ENCODE peak calls at places on chromosomes 12 and 14, in six cellular contexts. X is IMR-90, S is neuronal stem cell, V is H9, R is H1, M is mesenchymal stem cell. K is an unnamed sample.
A peak's percentile ranks its signal among the peaks of the same experiment; 100 is the strongest.

GRCh38 chr12:13597837-13598236 is 383.6 kb downstream of the GRIN2B start:
- DNase-seq in S (no peak), X (no peak), R (no peak), M (no peak), V (no peak), K (no peak)

GRCh38 chr12:40098406-40099145 is 7.3 kb downstream of the SLC2A13 start:
- DNase-seq in V (no peak), R (no peak), M (no peak), X (no peak), S (no peak), K (no peak)

GRCh38 chr12:93894391-93895095 is 217.4 kb downstream of the CRADD start:
- DNase-seq in V (no peak), M (no peak), X (peak; percentile 52), R (peak; percentile 37), S (no peak), K (no peak)

GRCh38 chr12:132597333-132598283 is 12.8 kb downstream of the LRCOL1 start:
- DNase-seq in R (peak; percentile 62), S (peak; percentile 50), M (peak; percentile 68), V (no peak), X (peak; percentile 23), K (no peak)

GRCh38 chr12:80598004-80598606 is 109.3 kb upstream of the MYF6 start:
- DNase-seq in M (peak; percentile 39), S (no peak), R (no peak), X (peak; percentile 83), V (no peak), K (peak; percentile 38)

GRCh38 chr12:88247241-88247643 is 105.1 kb downstream of the TMTC3 start:
- DNase-seq in S (no peak), X (peak; percentile 84), R (no peak), M (peak; percentile 42), V (no peak), K (peak; percentile 22)

GRCh38 chr14:100698066-100698465 is 28.6 kb upstream of the DLK1 start:
- DNase-seq in X (no peak), M (no peak), V (no peak), R (no peak), S (no peak), K (no peak)

GRCh38 chr12:32444895-32445294 is 45.5 kb downstream of the FGD4 start:
- DNase-seq in M (peak; percentile 68), S (no peak), V (no peak), R (no peak), X (peak; percentile 77), K (peak; percentile 72)

GRCh38 chr14:100129161-100129589 is 30.3 kb downstream of the DEGS2 start:
- DNase-seq in S (no peak), V (no peak), X (peak; percentile 55), R (no peak), M (no peak), K (no peak)

GRCh38 chr14:30921788-30922187 is 47.4 kb downstream of the COCH start:
- DNase-seq in V (no peak), S (no peak), M (no peak), R (no peak), X (no peak), K (no peak)

GRCh38 chr12:29403991-29404390 is 23.0 kb upstream of the ERGIC2 start:
- DNase-seq in S (no peak), V (no peak), M (no peak), R (no peak), X (no peak), K (no peak)

GRCh38 chr12:92290881-92291280 is 145.2 kb upstream of the BTG1 start:
- DNase-seq in V (no peak), R (no peak), X (peak; percentile 64), S (no peak), M (peak; percentile 54), K (no peak)

GRCh38 chr12:102031852-102032251 is 29.9 kb downstream of the WASHC3 start:
- DNase-seq in S (no peak), R (no peak), X (no peak), V (no peak), M (no peak), K (no peak)

GRCh38 chr14:102907980-102908730 is 14.3 kb upstream of the AMN start:
- DNase-seq in S (no peak), R (no peak), X (no peak), M (no peak), V (no peak), K (no peak)

GRCh38 chr14:77761205-77761931 is 412 bp upstream of the SNW1 start:
- DNase-seq in M (peak; percentile 53), X (peak; percentile 36), R (no peak), S (no peak), V (peak; percentile 64), K (peak; percentile 99)

GRCh38 chr14:95533391-95533821 is 1.4 kb upstream of the GLRX5 start:
- DNase-seq in S (no peak), R (no peak), X (peak; percentile 65), M (peak; percentile 86), V (no peak), K (peak; percentile 61)

GRCh38 chr14:49052516-49052915 is 533.7 kb downstream of the RPS29 start:
- DNase-seq in M (peak; percentile 43), V (no peak), S (no peak), X (peak; percentile 80), R (no peak), K (no peak)

GRCh38 chr12:10170199-10170598 is 1.7 kb downstream of the OLR1 start:
- DNase-seq in M (peak; percentile 64), X (no peak), S (no peak), V (no peak), R (no peak), K (peak; percentile 68)

GRCh38 chr14:80055912-80056801 is 155.1 kb downstream of the DIO2 start:
- DNase-seq in V (peak; percentile 62), X (peak; percentile 78), M (peak; percentile 63), S (peak; percentile 44), R (peak; percentile 58), K (peak; percentile 51)

GRCh38 chr14:65290830-65291229 is 121.7 kb upstream of the FUT8 start:
- DNase-seq in R (no peak), M (peak; percentile 77), X (peak; percentile 85), V (no peak), S (no peak), K (no peak)

GRCh38 chr14:70188292-70188607 is 501 bp downstream of the SLC8A3 start:
- DNase-seq in X (no peak), V (no peak), M (no peak), R (peak; percentile 70), S (no peak), K (no peak)

GRCh38 chr12:1595026-1595561 is 713 bp upstream of the FBXL14 start:
- DNase-seq in X (no peak), M (peak; percentile 41), V (no peak), S (no peak), R (no peak), K (peak; percentile 36)

GRCh38 chr12:1593232-1594044 is 943 bp downstream of the FBXL14 start:
- DNase-seq in V (peak; percentile 75), M (peak; percentile 47), R (peak; percentile 75), S (no peak), X (no peak), K (peak; percentile 51)

GRCh38 chr12:1592444-1593231 is 1.7 kb downstream of the FBXL14 start:
- DNase-seq in V (peak; percentile 62), M (peak; percentile 80), R (peak; percentile 72), S (peak; percentile 59), X (peak; percentile 84), K (no peak)

GRCh38 chr12:1594295-1595025 is at the start of gene FBXL14:
- DNase-seq in R (peak; percentile 92), S (peak; percentile 89), X (peak; percentile 79), M (peak; percentile 90), V (peak; percentile 95), K (peak; percentile 90)

DNA sequence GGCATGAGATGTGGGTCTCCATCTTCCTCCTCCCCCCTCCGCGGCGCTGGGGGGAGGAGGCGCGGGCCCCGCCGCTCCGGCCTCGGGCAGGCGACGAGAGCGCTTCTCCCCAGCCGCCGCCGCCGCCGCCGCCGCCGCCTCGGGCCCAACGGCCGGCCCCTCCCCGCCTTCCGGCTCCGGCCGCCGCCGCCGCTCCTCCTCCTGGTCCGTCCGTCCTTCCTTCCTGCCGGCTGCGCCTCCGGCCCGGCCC is 411 bp downstream of the FBXL14 start:
- DNase-seq in S (no peak), R (no peak), X (no peak), M (peak; percentile 66), V (peak; percentile 65), K (peak; percentile 16)
- H2AFZ ChIP-seq in S (peak overlapping the region; percentile 96), R (no peak overlapping the region), X (peak overlapping the region; percentile 84), M (peak overlapping the region; percentile 68), V (no peak overlapping the region), K (peak overlapping the region; percentile 64)

GRCh38 chr12:111964935-111965334 is 48.0 kb downstream of the TMEM116 start:
- DNase-seq in V (no peak), X (no peak), R (no peak), M (no peak), S (no peak), K (no peak)
- H3K14ac ChIP-seq in V (no peak overlapping the region), X (no peak overlapping the region), R (no peak overlapping the region), M (no peak overlapping the region), S (no peak overlapping the region), K (no peak overlapping the region)

GRCh38 chr12:96108321-96108720 is 72.9 kb upstream of the LTA4H start:
- DNase-seq in M (no peak), V (peak; percentile 47), R (no peak), S (no peak), X (no peak), K (no peak)

GRCh38 chr12:96106137-96106536 is 70.8 kb upstream of the LTA4H start:
- DNase-seq in V (no peak), M (no peak), S (no peak), R (no peak), X (no peak), K (no peak)

GRCh38 chr12:96103067-96103650 is 67.8 kb upstream of the LTA4H start:
- DNase-seq in M (no peak), V (no peak), R (no peak), X (no peak), S (no peak), K (no peak)

GRCh38 chr12:96104566-96104965 is 69.2 kb upstream of the LTA4H start:
- DNase-seq in V (no peak), S (no peak), R (no peak), M (no peak), X (no peak), K (no peak)

DNA sequence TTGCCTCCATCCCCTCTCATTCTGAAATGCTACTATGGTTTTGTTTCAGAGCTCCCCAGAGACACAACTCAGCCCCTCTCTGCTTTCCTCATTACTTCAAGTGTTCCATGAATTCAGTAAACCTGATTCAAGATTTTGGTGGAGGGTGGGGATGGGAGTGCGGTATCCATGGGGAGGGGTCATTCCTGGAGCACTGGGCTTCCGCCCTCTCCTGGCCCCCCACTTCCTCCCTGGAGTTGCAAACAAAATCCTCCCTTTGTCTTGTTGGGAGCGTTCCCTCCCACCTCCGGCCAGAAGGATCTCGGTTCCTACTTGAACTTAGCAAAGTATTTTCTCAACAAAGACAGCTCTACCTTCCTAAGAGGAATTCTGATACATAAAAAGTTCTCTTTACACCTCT is 71.8 kb upstream of the LTA4H start:
- DNase-seq in S (no peak), R (no peak), V (no peak), M (no peak), X (no peak), K (no peak)
- H2AFZ ChIP-seq in S (no peak overlapping the region), R (peak overlapping the region; percentile 39), V (no peak overlapping the region), M (no peak overlapping the region), X (no peak overlapping the region), K (no peak overlapping the region)

GRCh38 chr12:76457010-76457409 is 102.6 kb downstream of the OSBPL8 start:
- DNase-seq in X (no peak), M (no peak), S (no peak), V (no peak), R (no peak), K (no peak)
- H3K14ac ChIP-seq in X (no peak overlapping the region), M (no peak overlapping the region), S (no peak overlapping the region), V (no peak overlapping the region), R (no peak overlapping the region), K (no peak overlapping the region)

K was measured in trophoblast cell.